ENCODE peak calls at places on chromosomes 16 and 17, in four cellular contexts. B is heart left ventricle; Q is effector memory CD4-positive, alpha-beta T cell; G is aorta. C is an unnamed sample.

GRCh38 chr17:57379237-57380054 is 123.1 kb downstream of the MSI2 start:
- DNase-seq in B (peak), Q (no peak), G (no peak), C (no peak)

GRCh38 chr16:35431829-35432663 is 1972.6 kb downstream of the TP53TG3F start:
- DNase-seq in B (no peak), Q (no peak), G (no peak), C (no peak)

GRCh38 chr16:3934491-3935185 is 54.1 kb upstream of the CREBBP start:
- DNase-seq in B (no peak), Q (no peak), G (peak), C (no peak)

GRCh38 chr17:690346-690745 is 24.3 kb downstream of the VPS53 start:
- DNase-seq in B (no peak), Q (no peak), G (no peak), C (no peak)

GRCh38 chr16:27764427-27764826 is 214.5 kb downstream of the KATNIP start:
- DNase-seq in B (no peak), Q (no peak), G (no peak), C (no peak)

GRCh38 chr16:56632160-56632847 is at the start of gene MT1M:
- DNase-seq in B (peak), Q (no peak), G (peak), C (peak)

GRCh38 chr17:4208228-4208627 is 55.6 kb downstream of the ANKFY1 start:
- DNase-seq in B (no peak), Q (no peak), G (no peak), C (no peak)

GRCh38 chr17:17944743-17945142 is 27.5 kb downstream of the TOM1L2 start:
- DNase-seq in B (no peak), Q (no peak), G (peak), C (no peak)

GRCh38 chr17:43016216-43016615 is 6.0 kb downstream of the VAT1 start:
- DNase-seq in B (no peak), Q (no peak), G (peak), C (no peak)

GRCh38 chr16:15601212-15601879 is 41.6 kb downstream of the MARF1 start:
- DNase-seq in B (no peak), Q (no peak), G (no peak), C (no peak)

GRCh38 chr17:79549111-79549915 is 61.5 kb downstream of the RBFOX3 start:
- DNase-seq in B (no peak), Q (no peak), G (peak), C (no peak)

GRCh38 chr16:55922662-55923061 is 47.5 kb upstream of the CES5A start:
- DNase-seq in B (no peak), Q (no peak), G (no peak), C (no peak)

GRCh38 chr17:28641579-28641978 is 3.4 kb downstream of the BLTP2 start:
- DNase-seq in B (no peak), Q (no peak), G (no peak), C (no peak)

GRCh38 chr16:78505544-78506371 is 406.3 kb downstream of the WWOX start:
- DNase-seq in B (peak), Q (no peak), G (peak), C (peak)

GRCh38 chr17:34503804-34504203 is 75.6 kb upstream of the TMEM132E start:
- DNase-seq in B (peak), Q (no peak), G (no peak), C (no peak)

GRCh38 chr16:81405702-81406113 is 38.9 kb upstream of the CMIP start:
- DNase-seq in B (no peak), Q (no peak), G (peak), C (no peak)

GRCh38 chr17:29959658-29960337 is 18.4 kb downstream of the EFCAB5 start:
- DNase-seq in B (no peak), Q (no peak), G (no peak), C (no peak)

GRCh38 chr17:4980644-4981216 is 6.7 kb downstream of the CAMTA2 start:
- DNase-seq in B (no peak), Q (peak), G (no peak), C (no peak)

GRCh38 chr17:30352247-30352814 is 18.5 kb upstream of the TMIGD1 start:
- DNase-seq in B (no peak), Q (no peak), G (no peak), C (no peak)

GRCh38 chr17:81456091-81456490 is 56.5 kb downstream of the ACTG1 start:
- DNase-seq in B (no peak), Q (no peak), G (no peak), C (no peak)

GRCh38 chr17:81455387-81455786 is 57.2 kb downstream of the ACTG1 start:
- DNase-seq in B (no peak), Q (no peak), G (no peak), C (no peak)

GRCh38 chr17:81457917-81458555 is 54.6 kb downstream of the ACTG1 start:
- DNase-seq in B (no peak), Q (no peak), G (no peak), C (no peak)

GRCh38 chr17:81457396-81457795 is 55.2 kb downstream of the ACTG1 start:
- DNase-seq in B (no peak), Q (no peak), G (no peak), C (no peak)

DNA sequence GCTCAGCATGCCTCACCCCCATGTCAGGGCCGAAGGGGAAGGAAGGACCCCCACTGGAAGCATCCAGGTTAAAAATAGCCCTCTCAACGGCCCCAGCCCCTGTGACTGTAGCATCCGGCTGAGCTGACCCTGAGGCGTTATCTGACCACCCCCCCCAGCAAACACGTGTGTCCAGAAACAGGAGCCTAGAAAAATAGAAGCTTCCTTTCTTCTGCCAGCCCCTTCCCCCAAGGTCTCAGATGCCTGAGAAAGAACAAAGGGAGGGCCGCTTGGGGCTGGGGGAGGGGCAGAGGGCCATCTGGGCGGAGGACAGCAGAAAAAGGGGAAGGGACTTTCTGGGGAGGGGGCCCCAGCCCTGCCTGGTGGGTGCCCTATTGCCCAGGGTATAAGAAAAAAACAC is 55.8 kb downstream of the ACTG1 start:
- DNase-seq in B (no peak), Q (no peak), G (no peak), C (no peak)
- H3K27ac ChIP-seq in B (no peak), Q (no peak), G (no peak), C (no peak)

DNA sequence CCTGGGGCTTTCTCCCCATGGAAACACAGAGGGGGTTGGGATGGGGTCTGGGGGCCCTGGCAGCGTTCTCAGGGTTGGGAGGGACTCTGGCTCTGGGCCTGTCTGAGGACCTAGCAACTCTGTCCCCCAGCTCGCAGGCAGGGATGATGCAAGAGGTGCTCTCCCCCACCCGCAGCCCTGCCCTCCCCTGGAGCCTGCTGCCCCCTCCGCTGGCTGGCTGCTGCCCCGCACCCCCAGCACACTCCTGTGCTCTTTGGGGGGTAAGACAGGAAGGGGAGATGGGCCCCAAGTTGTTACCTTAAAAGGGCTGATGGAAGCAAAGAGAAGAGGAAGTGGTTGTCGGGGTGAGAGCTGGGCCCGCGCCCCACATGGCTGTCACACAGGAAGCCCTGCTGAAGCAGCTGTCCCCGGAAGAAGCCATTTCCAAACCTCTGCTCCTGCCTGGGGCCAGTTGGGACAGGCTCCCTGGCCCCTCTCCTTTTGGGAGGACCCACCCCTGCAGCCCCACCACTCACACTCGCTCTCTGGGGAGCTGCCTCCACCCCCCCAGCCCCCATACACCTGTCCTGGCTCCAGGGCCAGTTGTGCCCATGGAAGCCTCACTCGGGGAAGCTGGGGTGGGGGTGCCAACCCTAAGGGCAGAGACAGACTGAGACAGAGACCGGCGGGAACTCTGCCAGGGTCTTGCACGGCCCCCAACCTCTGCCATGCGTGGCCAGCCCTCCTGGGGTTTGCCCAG is 2.5 kb downstream of the CORO1A start:
- DNase-seq in B (peak), Q (peak), G (peak), C (no peak)
- H3K27ac ChIP-seq in B (no peak), Q (peak), G (no peak), C (peak)

GRCh38 chr17:36867716-36868115 is 69.6 kb upstream of the LHX1 start:
- DNase-seq in B (no peak), Q (no peak), G (no peak), C (no peak)

GRCh38 chr17:36864827-36865320 is 72.4 kb upstream of the LHX1 start:
- DNase-seq in B (no peak), Q (no peak), G (peak), C (no peak)

GRCh38 chr17:36870618-36871002 is 66.7 kb upstream of the LHX1 start:
- DNase-seq in B (no peak), Q (no peak), G (no peak), C (no peak)

GRCh38 chr17:36869856-36870617 is 67.2 kb upstream of the LHX1 start:
- DNase-seq in B (no peak), Q (no peak), G (peak), C (no peak)

GRCh38 chr17:36869441-36869840 is 67.8 kb upstream of the LHX1 start:
- DNase-seq in B (no peak), Q (no peak), G (peak), C (no peak)
- H3K27ac ChIP-seq in B (no peak), Q (no peak), G (no peak), C (no peak)

DNA sequence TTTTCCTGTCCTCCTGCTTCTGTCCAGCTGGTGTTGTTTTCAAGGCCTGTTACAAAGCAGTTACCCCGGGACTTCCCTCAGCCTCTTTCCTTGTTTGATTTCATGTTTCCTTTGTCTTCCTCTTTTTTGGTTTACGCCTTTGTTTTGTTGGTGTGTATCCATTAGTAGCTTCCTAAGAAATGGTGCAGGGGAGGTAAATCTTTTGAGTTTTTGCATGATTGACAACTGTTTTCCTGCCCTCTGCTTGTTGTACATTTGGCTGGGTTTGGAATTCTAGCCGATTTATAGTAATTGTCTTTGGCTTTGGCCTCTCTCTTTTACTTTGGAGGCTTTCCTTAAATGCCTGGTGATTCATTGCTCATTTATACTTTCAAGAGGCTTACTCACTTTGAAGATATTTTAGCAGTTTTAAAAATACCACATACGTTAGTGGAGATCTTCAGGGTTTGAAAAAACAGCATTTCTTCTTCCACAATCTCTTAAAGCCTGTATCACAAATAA is 32.8 kb downstream of the DNAH2 start:
- DNase-seq in B (no peak), Q (no peak), G (no peak), C (no peak)
- H3K27ac ChIP-seq in B (no peak), Q (no peak), G (no peak), C (no peak)

GRCh38 chr17:32486091-32486700 is 597 bp upstream of the CDK5R1 start:
- DNase-seq in B (peak), Q (peak), G (peak), C (peak)
- H3K27ac ChIP-seq in B (peak), Q (peak), G (peak), C (peak)

GRCh38 chr16:83100679-83101078 is 473.9 kb downstream of the CDH13 start:
- DNase-seq in B (no peak), Q (no peak), G (no peak), C (no peak)

GRCh38 chr16:83098536-83098935 is 471.8 kb downstream of the CDH13 start:
- DNase-seq in B (no peak), Q (no peak), G (no peak), C (no peak)

GRCh38 chr16:83105279-83106077 is 478.7 kb downstream of the CDH13 start:
- DNase-seq in B (no peak), Q (no peak), G (no peak), C (no peak)

DNA sequence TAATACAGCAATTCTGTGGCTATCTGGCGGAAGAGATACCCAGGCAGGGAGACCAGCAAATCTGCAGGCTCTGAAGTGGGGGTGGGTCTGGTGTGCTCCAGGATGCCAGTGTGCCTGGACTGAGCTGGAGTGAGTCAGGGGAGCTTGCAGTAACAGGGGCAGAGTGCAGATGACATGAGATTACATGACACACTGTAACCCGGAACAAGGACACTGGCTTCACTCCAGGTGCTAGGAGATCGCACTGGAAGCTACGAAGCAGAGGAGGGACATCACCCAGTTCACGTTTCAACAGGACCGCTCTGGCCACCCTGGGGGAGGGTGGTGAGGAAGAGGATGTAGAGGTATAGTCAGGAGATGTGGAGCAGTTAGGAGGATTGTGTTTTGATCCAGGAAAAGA is 475.6 kb downstream of the CDH13 start:
- DNase-seq in B (no peak), Q (no peak), G (no peak), C (no peak)
- H3K27ac ChIP-seq in B (no peak), Q (no peak), G (no peak), C (no peak)

GRCh38 chr16:75114946-75115825 is 1.4 kb downstream of the LDHD start:
- DNase-seq in B (peak), Q (no peak), G (no peak), C (no peak)
- H3K27ac ChIP-seq in B (peak), Q (no peak), G (no peak), C (no peak)

DNA sequence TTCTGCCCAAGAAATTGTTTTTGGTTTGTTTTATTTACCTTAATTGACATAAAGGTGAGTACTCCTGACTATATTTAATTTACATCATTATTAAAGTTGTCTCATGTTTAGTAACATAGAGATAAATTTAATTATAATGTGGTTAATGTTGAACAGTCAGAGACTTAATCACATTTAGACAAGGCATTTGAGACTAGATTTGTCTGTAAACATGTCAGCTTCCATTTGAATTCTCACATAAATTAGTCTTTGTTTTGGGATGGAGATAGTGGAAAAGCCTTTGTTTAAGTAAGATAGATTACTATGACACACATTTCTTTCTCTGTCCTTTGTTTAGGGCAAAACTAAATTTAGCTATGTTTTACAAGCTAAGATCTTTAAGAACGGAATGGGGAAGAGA is 18.5 kb upstream of the BCAS3 start:
- DNase-seq in B (no peak), Q (no peak), G (no peak), C (no peak)
- H3K27ac ChIP-seq in B (no peak), Q (no peak), G (no peak), C (peak)

GRCh38 chr16:14304891-14305459 is 233.9 kb downstream of the MRTFB start:
- DNase-seq in B (no peak), Q (no peak), G (peak), C (no peak)
- H3K27ac ChIP-seq in B (peak), Q (no peak), G (no peak), C (peak)